ENCODE peak calls at places on chromosomes 4 and X, in nine cellular contexts. J is NCI-H1694 treated with DMSO at 0.1 percent for 48 hours; D is kidney epithelial cell; H is aorta; R is stimulated activated CD4-positive, alpha-beta T cell treated with anti-CD3 and anti-CD28 coated beads, Interleukin-4, amount 100 ng/mL, for 24 hours; P is SW480; U is Ammon's horn; E is AG04450; G is IMR-90. Z is an unnamed sample.
A peak's percentile ranks its signal among the peaks of the same experiment; 100 is the strongest.

GRCh38 chr4:89558147-89558546 is 250.5 kb upstream of the GPRIN3 start:
- DNase-seq in J (no peak), D (no peak), H (no peak), R (no peak), P (no peak), U (no peak), E (no peak), G (no peak), Z (no peak)

GRCh38 chrX:70479197-70479969 is 34.7 kb downstream of the DLG3 start:
- DNase-seq in J (no peak), D (no peak), H (no peak), R (no peak), P (peak; percentile 61), U (no peak), E (peak; percentile 29), G (peak; percentile 83), Z (peak; percentile 16)

GRCh38 chr4:56465599-56466295 is 1.7 kb upstream of the SRP72 start:
- DNase-seq in J (no peak), D (no peak), H (no peak), R (no peak), P (no peak), U (no peak), E (no peak), G (peak; percentile 48), Z (no peak)

GRCh38 chr4:183770900-183771299 is 111.8 kb downstream of the TRAPPC11 start:
- DNase-seq in J (no peak), D (no peak), H (no peak), R (no peak), P (no peak), U (no peak), E (no peak), G (no peak), Z (no peak)

GRCh38 chrX:49082472-49082871 is 2.8 kb upstream of the WDR45 start:
- DNase-seq in J (no peak), D (no peak), H (no peak), R (no peak), P (no peak), U (no peak), E (no peak), G (no peak), Z (no peak)

GRCh38 chrX:40145001-40145631 is 47.4 kb upstream of the BCOR start:
- DNase-seq in J (peak; percentile 32), D (no peak), H (no peak), R (no peak), P (no peak), U (no peak), E (no peak), G (no peak), Z (no peak)

GRCh38 chrX:115650916-115651315 is 89.9 kb downstream of the PLS3 start:
- DNase-seq in J (peak; percentile 33), D (no peak), H (no peak), R (no peak), P (peak; percentile 27), U (peak; percentile 47), E (no peak), G (peak; percentile 47), Z (no peak)

GRCh38 chr4:85824166-85824945 is 349.4 kb downstream of the ARHGAP24 start:
- DNase-seq in J (no peak), D (no peak), H (no peak), R (no peak), P (no peak), U (no peak), E (no peak), G (no peak), Z (no peak)

GRCh38 chr4:129082302-129082701 is 11.0 kb downstream of the SCLT1 start:
- DNase-seq in J (no peak), D (no peak), H (no peak), R (no peak), P (no peak), U (no peak), E (no peak), G (no peak), Z (no peak)

GRCh38 chr4:37392540-37393255 is 148.2 kb downstream of the NWD2 start:
- DNase-seq in J (no peak), D (no peak), H (no peak), R (no peak), P (no peak), U (peak; percentile 91), E (no peak), G (no peak), Z (no peak)

GRCh38 chrX:118965395-118965794 is 9.0 kb upstream of the LONRF3 start:
- DNase-seq in J (no peak), D (no peak), H (no peak), R (no peak), P (no peak), U (no peak), E (no peak), G (no peak), Z (no peak)

Z was measured in AG04449.